ENCODE peak calls at places on chromosomes 6 and 20, in nine cellular contexts. T is endothelial cell of umbilical vein, C is transverse colon, B is HCT116, E is esophagus muscularis mucosa, H is vagina, Q is stomach, U is K562, S is GM12892. N is an unnamed sample.

GRCh38 chr6:128655978-128656498 is 135.6 kb upstream of the PTPRK start:
- DNase-seq in U (no peak), B (peak; percentile 85), H (no peak), C (no peak), T (peak; percentile 93), S (no peak), Q (no peak), E (no peak), N (no peak)

GRCh38 chr20:41276317-41276751 is 41.2 kb downstream of the ZHX3 start:
- DNase-seq in Q (no peak), H (no peak), T (no peak), C (no peak), U (no peak), S (no peak), B (no peak), E (no peak), N (no peak)

GRCh38 chr6:15332441-15332840 is 86.6 kb downstream of the JARID2 start:
- DNase-seq in U (no peak), Q (no peak), T (no peak), H (no peak), C (no peak), S (no peak), B (no peak), E (no peak), N (no peak)

GRCh38 chr6:36852481-36853147 is 13.4 kb upstream of the CPNE5 start:
- DNase-seq in T (peak; percentile 50), S (no peak), Q (no peak), E (no peak), U (no peak), C (no peak), B (no peak), H (no peak), N (no peak)

GRCh38 chr6:137403855-137404254 is 90.3 kb downstream of the OLIG3 start:
- DNase-seq in B (no peak), T (no peak), H (no peak), S (no peak), E (peak; percentile 29), Q (peak; percentile 48), C (no peak), U (no peak), N (no peak)

GRCh38 chr6:147158881-147159280 is 45.3 kb upstream of the STXBP5 start:
- DNase-seq in C (no peak), E (no peak), T (no peak), U (no peak), Q (no peak), H (no peak), S (no peak), B (no peak), N (no peak)

GRCh38 chr20:10430000-10430466 is 4.0 kb downstream of the MKKS start:
- DNase-seq in C (no peak), H (no peak), T (no peak), B (no peak), E (no peak), U (no peak), S (no peak), Q (no peak), N (no peak)

GRCh38 chr6:53437557-53438202 is 88.9 kb upstream of the ELOVL5 start:
- DNase-seq in E (no peak), C (no peak), U (peak; percentile 37), H (no peak), T (peak; percentile 64), S (no peak), B (peak; percentile 67), Q (no peak), N (no peak)

GRCh38 chr20:44056010-44056698 is 130.8 kb downstream of the JPH2 start:
- DNase-seq in Q (peak; percentile 29), U (no peak), T (peak; percentile 26), S (no peak), H (peak; percentile 47), B (no peak), E (peak; percentile 91), C (peak; percentile 42), N (no peak)

GRCh38 chr6:29530671-29531310 is 28.7 kb downstream of the UBD start:
- DNase-seq in S (no peak), Q (no peak), H (no peak), U (no peak), T (no peak), B (no peak), C (no peak), E (peak; percentile 81), N (no peak)

GRCh38 chr6:152170702-152171667 is 363.5 kb downstream of the ESR1 start:
- DNase-seq in C (no peak), U (no peak), T (no peak), B (no peak), E (no peak), S (peak; percentile 17), H (no peak), Q (peak; percentile 31), N (peak; percentile 12)

GRCh38 chr6:117547688-117548621 is 54.4 kb downstream of the GOPC start:
- DNase-seq in U (no peak), S (peak; percentile 16), B (no peak), H (no peak), E (no peak), C (peak; percentile 57), T (peak; percentile 64), Q (peak; percentile 32), N (no peak)

GRCh38 chr6:42514746-42515145 is 49.1 kb upstream of the UBR2 start:
- DNase-seq in C (no peak), B (no peak), S (no peak), E (no peak), H (no peak), U (no peak), Q (no peak), T (no peak), N (no peak)

GRCh38 chr6:13365320-13365719 is 37.0 kb upstream of the TBC1D7 start:
- DNase-seq in Q (no peak), U (no peak), H (no peak), T (no peak), S (no peak), C (no peak), E (no peak), B (no peak), N (no peak)

GRCh38 chr6:16760536-16761468 is at the start of gene ATXN1:
- DNase-seq in E (no peak), H (no peak), U (peak; percentile 48), S (peak; percentile 41), Q (peak; percentile 62), T (peak; percentile 69), C (peak; percentile 77), B (no peak), N (peak; percentile 30)

GRCh38 chr6:105786890-105787655 is 299.1 kb upstream of the PRDM1 start:
- DNase-seq in T (no peak), Q (no peak), E (no peak), C (peak; percentile 32), U (no peak), S (no peak), B (no peak), H (no peak), N (no peak)

GRCh38 chr6:48085131-48085741 is 25.8 kb downstream of the PTCHD4 start:
- DNase-seq in U (no peak), S (no peak), B (no peak), E (no peak), Q (no peak), C (no peak), T (no peak), H (no peak), N (no peak)

GRCh38 chr20:651713-652610 is 1.0 kb downstream of the SRXN1 start:
- DNase-seq in H (no peak), T (no peak), S (no peak), Q (no peak), B (no peak), U (peak; percentile 28), C (peak; percentile 27), E (no peak), N (no peak)

GRCh38 chr6:11537229-11538048 is at the start of gene TMEM170B:
- DNase-seq in S (peak; percentile 86), E (peak; percentile 96), T (peak; percentile 93), H (no peak), U (peak; percentile 99), B (peak; percentile 37), C (peak; percentile 94), Q (peak; percentile 95), N (peak; percentile 93)
- TF ChIP-seq POLR2A in S (no peak), E (peak; percentile 25), T (no peak), H (no peak), U (no peak), B (no peak), C (peak; percentile 21), Q (no peak), N (no peak)

DNA sequence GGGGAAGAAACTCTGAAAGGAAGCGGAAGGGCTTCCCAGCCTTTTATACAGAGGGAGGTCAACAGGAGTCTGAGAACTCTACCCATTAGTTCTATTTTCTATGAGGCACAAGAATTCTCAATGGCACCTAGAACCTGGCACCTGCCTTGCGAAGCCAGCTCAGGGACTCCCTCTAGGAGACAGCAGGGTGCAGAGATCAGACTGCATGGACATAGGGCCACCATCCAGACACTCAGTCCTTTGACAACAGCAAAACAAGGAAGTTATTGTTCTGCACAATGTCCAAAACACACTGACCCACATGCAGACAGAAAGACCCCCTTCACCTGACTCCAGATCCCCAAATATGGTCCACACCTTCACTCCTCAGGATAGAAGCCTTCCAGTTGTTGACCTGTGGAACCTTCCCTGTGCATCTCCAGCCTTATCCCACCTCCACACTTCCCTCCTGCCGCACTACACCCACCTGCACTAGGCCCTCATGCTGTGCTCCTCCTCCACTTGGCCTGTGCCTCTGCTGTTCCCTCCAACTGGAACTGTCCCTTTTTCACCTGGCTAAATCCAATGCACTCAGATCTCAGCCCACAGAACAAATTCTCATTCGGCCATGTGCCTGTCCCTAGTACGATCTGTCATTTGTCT is 27.8 kb downstream of the ACSS1 start:
- DNase-seq in C (no peak), S (no peak), B (no peak), Q (no peak), T (no peak), E (no peak), H (no peak), U (no peak), N (no peak)
- TF ChIP-seq POLR2AphosphoS5 in C (no peak), S (no peak), B (no peak), Q (no peak), T (no peak), E (no peak), H (no peak), U (no peak), N (no peak)

GRCh38 chr6:43629104-43629504 is at the start of gene GTPBP2:
- DNase-seq in E (peak; percentile 100), H (peak; percentile 100), Q (peak; percentile 99), C (peak; percentile 99), S (peak; percentile 91), T (peak; percentile 100), U (peak; percentile 95), B (peak; percentile 97), N (peak; percentile 95)
- TF ChIP-seq POLR2A in E (no peak), H (no peak), Q (no peak), C (peak; percentile 16), S (no peak), T (no peak), U (no peak), B (no peak), N (no peak)

DNA sequence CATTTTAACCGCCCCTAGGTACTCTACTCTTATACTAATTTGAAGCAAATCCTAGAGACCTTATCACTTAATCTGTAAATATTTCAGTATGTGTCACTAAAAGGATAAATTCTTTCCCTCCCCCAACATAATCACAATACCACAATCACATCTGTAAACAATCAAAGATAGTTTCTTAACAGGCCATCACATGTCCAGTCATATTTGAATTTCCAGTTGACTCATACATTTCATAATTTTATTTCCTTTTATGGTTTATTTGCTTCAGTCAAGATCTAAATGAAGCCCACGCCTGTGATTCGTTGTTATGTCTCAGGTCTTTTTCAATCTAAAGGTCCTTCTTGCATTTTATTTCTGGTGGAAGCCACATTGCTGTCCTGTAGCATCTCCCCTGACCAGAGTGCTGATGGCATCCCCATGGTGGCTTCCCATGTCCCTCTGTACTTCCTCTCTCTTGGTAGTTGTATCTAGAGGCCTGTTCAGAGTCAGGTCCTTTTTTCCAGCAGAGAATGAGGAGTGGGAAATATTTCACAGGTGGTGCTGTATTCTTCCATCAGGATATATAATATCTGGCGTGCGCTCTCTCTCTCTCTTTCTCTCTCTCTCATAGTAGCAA is 128.6 kb upstream of the SLC22A23 start:
- DNase-seq in S (no peak), T (peak; percentile 16), Q (no peak), U (no peak), B (no peak), C (no peak), H (peak; percentile 72), E (no peak), N (no peak)
- TF ChIP-seq POLR2AphosphoS5 in S (no peak), T (no peak), Q (no peak), U (no peak), B (no peak), C (no peak), H (peak; percentile 76), E (no peak), N (no peak)

N was measured in GM12891.